ENCODE peak calls at places on chromosomes 11 and 22, in eight cellular contexts. X is fibroblast of mammary gland, W is NCI-H2081, C is GM04504, P is sigmoid colon, O is foreskin fibroblast, N is fibroblast of pulmonary artery, M is astrocyte of the cerebellum. L is an unnamed sample.
A peak's percentile ranks its signal among the peaks of the same experiment; 100 is the strongest.

GRCh38 chr11:8917157-8917820 is 6.3 kb downstream of the AKIP1 start:
- DNase-seq in X (peak; percentile 60), W (no peak), C (peak; percentile 62), P (peak; percentile 76), O (peak; percentile 84), N (peak; percentile 91), M (peak; percentile 94), L (no peak)

GRCh38 chr11:128476729-128477128 is 110.6 kb downstream of the ETS1 start:
- DNase-seq in X (no peak), W (no peak), C (no peak), P (no peak), O (no peak), N (peak; percentile 83), M (no peak), L (peak; percentile 88)

GRCh38 chr11:94557391-94557790 is 9.8 kb upstream of the PIWIL4 start:
- DNase-seq in X (peak; percentile 24), W (no peak), C (no peak), P (no peak), O (no peak), N (no peak), M (no peak), L (no peak)

GRCh38 chr11:83002047-83002446 is 69.7 kb downstream of the RAB30 start:
- DNase-seq in X (peak; percentile 57), W (no peak), C (no peak), P (no peak), O (no peak), N (peak; percentile 29), M (no peak), L (peak; percentile 71)

GRCh38 chr11:113048820-113049555 is 87.8 kb downstream of the NCAM1 start:
- DNase-seq in X (peak; percentile 65), W (no peak), C (peak; percentile 54), P (no peak), O (peak; percentile 35), N (peak; percentile 51), M (peak; percentile 24), L (no peak)

GRCh38 chr11:2669926-2670469 is 29.8 kb downstream of the KCNQ1OT1 start:
- DNase-seq in X (no peak), W (no peak), C (no peak), P (peak; percentile 27), O (no peak), N (no peak), M (no peak), L (no peak)

GRCh38 chr11:95680169-95680929 is 109.2 kb downstream of the FAM76B start:
- DNase-seq in X (peak; percentile 78), W (no peak), C (no peak), P (no peak), O (peak; percentile 24), N (peak; percentile 74), M (peak; percentile 69), L (no peak)

GRCh38 chr11:37509471-37509870 is 911.4 kb upstream of the RAG2 start:
- DNase-seq in X (no peak), W (no peak), C (no peak), P (no peak), O (no peak), N (no peak), M (no peak), L (no peak)

GRCh38 chr11:61488651-61489291 is 19.8 kb upstream of the LRRC10B start:
- DNase-seq in X (peak; percentile 30), W (no peak), C (no peak), P (no peak), O (no peak), N (peak; percentile 34), M (no peak), L (no peak)

GRCh38 chr22:40720538-40721256 is 41.4 kb downstream of the MCHR1 start:
- DNase-seq in X (peak; percentile 49), W (no peak), C (no peak), P (no peak), O (no peak), N (peak; percentile 13), M (no peak), L (no peak)

GRCh38 chr11:72738199-72739141 is 13.7 kb downstream of the ARAP1 start:
- DNase-seq in X (peak; percentile 73), W (no peak), C (peak; percentile 30), P (peak; percentile 75), O (peak; percentile 53), N (no peak), M (no peak), L (peak; percentile 32)

GRCh38 chr11:2704896-2705606 is 5.3 kb upstream of the KCNQ1OT1 start:
- DNase-seq in X (no peak), W (no peak), C (no peak), P (peak; percentile 61), O (no peak), N (no peak), M (no peak), L (no peak)

GRCh38 chr22:35023692-35024363 is 42.1 kb upstream of the ISX start:
- DNase-seq in X (peak; percentile 39), W (peak; percentile 2), C (no peak), P (no peak), O (no peak), N (peak; percentile 48), M (no peak), L (peak; percentile 75)

GRCh38 chr22:23745780-23746179 is 5.1 kb downstream of the ZNF70 start:
- DNase-seq in X (no peak), W (no peak), C (no peak), P (no peak), O (no peak), N (no peak), M (no peak), L (no peak)

GRCh38 chr11:122559734-122560382 is 95.7 kb upstream of the UBASH3B start:
- DNase-seq in X (peak; percentile 33), W (no peak), C (no peak), P (no peak), O (no peak), N (no peak), M (no peak), L (peak; percentile 12)

GRCh38 chr11:819129-819931 is 616 bp downstream of the PNPLA2 start:
- DNase-seq in X (peak; percentile 71), W (peak; percentile 87), C (peak; percentile 67), P (peak; percentile 97), O (peak; percentile 84), N (peak; percentile 85), M (peak; percentile 44), L (peak; percentile 94)

GRCh38 chr11:69065136-69065710 is 16.5 kb downstream of the TPCN2 start:
- DNase-seq in X (no peak), W (no peak), C (no peak), P (no peak), O (no peak), N (no peak), M (no peak), L (no peak)

GRCh38 chr22:45125198-45125597 is 38.5 kb upstream of the NUP50 start:
- DNase-seq in X (peak; percentile 85), W (no peak), C (peak; percentile 25), P (no peak), O (peak; percentile 72), N (peak; percentile 56), M (no peak), L (no peak)

GRCh38 chr22:40121463-40121862 is 56.3 kb upstream of the TNRC6B start:
- DNase-seq in X (no peak), W (no peak), C (no peak), P (no peak), O (no peak), N (no peak), M (no peak), L (peak; percentile 67)

GRCh38 chr22:30392661-30393321 is 4.0 kb upstream of the SEC14L2 start:
- DNase-seq in X (no peak), W (no peak), C (no peak), P (no peak), O (no peak), N (no peak), M (no peak), L (peak; percentile 47)

GRCh38 chr22:46638601-46639431 is 18.6 kb downstream of the GRAMD4 start:
- DNase-seq in X (peak; percentile 44), W (no peak), C (no peak), P (no peak), O (peak; percentile 11), N (peak; percentile 54), M (no peak), L (no peak)

GRCh38 chr22:38176170-38176741 is 5.4 kb downstream of the PLA2G6 start:
- DNase-seq in X (peak; percentile 86), W (no peak), C (peak; percentile 96), P (peak; percentile 91), O (peak; percentile 83), N (peak; percentile 97), M (peak; percentile 64), L (peak; percentile 65)

GRCh38 chr11:61516675-61517516 is 8.3 kb downstream of the LRRC10B start:
- DNase-seq in X (peak; percentile 18), W (no peak), C (no peak), P (no peak), O (no peak), N (peak; percentile 14), M (no peak), L (peak; percentile 74)

GRCh38 chr22:17241571-17242310 is 22.5 kb upstream of the ADA2 start:
- DNase-seq in X (no peak), W (no peak), C (no peak), P (no peak), O (no peak), N (no peak), M (no peak), L (no peak)

GRCh38 chr22:43743131-43743530 is 69.0 kb downstream of the EFCAB6 start:
- DNase-seq in X (no peak), W (no peak), C (no peak), P (no peak), O (no peak), N (no peak), M (no peak), L (peak; percentile 19)

GRCh38 chr11:75100314-75100713 is 3.6 kb upstream of the OR2AT4 start:
- DNase-seq in X (peak; percentile 77), W (no peak), C (no peak), P (no peak), O (peak; percentile 60), N (peak; percentile 21), M (no peak), L (peak; percentile 61)

GRCh38 chr11:90465553-90465952 is 242.7 kb upstream of the CHORDC1 start:
- DNase-seq in X (no peak), W (no peak), C (no peak), P (no peak), O (no peak), N (no peak), M (no peak), L (no peak)

GRCh38 chr22:44455151-44455962 is 42.7 kb downstream of the RTL6 start:
- DNase-seq in X (no peak), W (no peak), C (no peak), P (no peak), O (no peak), N (no peak), M (no peak), L (peak; percentile 65)

GRCh38 chr11:72657356-72657755 is 16.9 kb downstream of the PDE2A start:
- DNase-seq in X (no peak), W (no peak), C (no peak), P (no peak), O (no peak), N (no peak), M (no peak), L (no peak)

GRCh38 chr11:2510626-2511402 is 66.0 kb downstream of the KCNQ1 start:
- DNase-seq in X (no peak), W (no peak), C (no peak), P (no peak), O (no peak), N (no peak), M (no peak), L (no peak)

GRCh38 chr11:88484873-88485621 is 147.5 kb upstream of the CTSC start:
- DNase-seq in X (peak; percentile 54), W (no peak), C (no peak), P (no peak), O (no peak), N (peak; percentile 46), M (no peak), L (peak; percentile 57)

GRCh38 chr11:117876049-117876340 is 463 bp downstream of the FXYD6 start:
- DNase-seq in X (no peak), W (no peak), C (no peak), P (no peak), O (no peak), N (no peak), M (no peak), L (no peak)

GRCh38 chr22:46149998-46150549 is at the start of gene PPARA:
- DNase-seq in X (peak; percentile 56), W (peak; percentile 38), C (peak; percentile 77), P (peak; percentile 94), O (peak; percentile 80), N (peak; percentile 74), M (no peak), L (peak; percentile 83)

GRCh38 chr11:70399681-70400112 is 1.4 kb downstream of the CTTN start:
- DNase-seq in X (peak; percentile 96), W (no peak), C (peak; percentile 91), P (peak; percentile 94), O (peak; percentile 96), N (peak; percentile 95), M (peak; percentile 90), L (no peak)